ENCODE peak calls at places on chromosomes 4 and X, in eight cellular contexts. N is neuronal stem cell; G is neural progenitor cell; F is SJSA1; I is transverse colon; P is CD8-positive, alpha-beta T cell; U is A549; Q is breast epithelium. S is an unnamed sample. For H3K4me1, the result is how much of the 10 kb centered on the place peaks cover.

GRCh38 chr4:82422616-82423015 is 7.6 kb downstream of the HNRNPDL start:
- DNase-seq in N (no peak), G (no peak), F (no peak), I (no peak), P (no peak), U (no peak), Q (no peak), S (no peak)

GRCh38 chr4:102901804-102902203 is 33.0 kb downstream of the CISD2 start:
- DNase-seq in N (no peak), G (no peak), F (no peak), I (no peak), P (no peak), U (no peak), Q (no peak), S (no peak)

GRCh38 chr4:87555751-87556619 is 26.8 kb upstream of the SPARCL1 start:
- DNase-seq in N (no peak), G (no peak), F (no peak), I (no peak), P (no peak), U (peak), Q (no peak), S (peak)

GRCh38 chrX:11374570-11374969 is 81.4 kb downstream of the AMELX start:
- DNase-seq in N (no peak), G (no peak), F (no peak), I (no peak), P (no peak), U (no peak), Q (no peak), S (peak)

GRCh38 chr4:157014621-157015591 is 43.3 kb upstream of the PDGFC start:
- DNase-seq in N (no peak), G (peak), F (peak), I (no peak), P (no peak), U (no peak), Q (no peak), S (no peak)

GRCh38 chr4:108148316-108148715 is 20.4 kb downstream of the LEF1 start:
- DNase-seq in N (no peak), G (no peak), F (no peak), I (no peak), P (no peak), U (no peak), Q (no peak), S (no peak)

GRCh38 chr4:23857353-23857752 is 32.5 kb downstream of the PPARGC1A start:
- DNase-seq in N (no peak), G (no peak), F (no peak), I (no peak), P (no peak), U (no peak), Q (no peak), S (no peak)

GRCh38 chrX:47704736-47705135 is 45.8 kb upstream of the UXT start:
- DNase-seq in N (no peak), G (no peak), F (no peak), I (no peak), P (no peak), U (no peak), Q (no peak), S (no peak)

GRCh38 chr4:97994765-97995465 is 148.4 kb downstream of the STPG2 start:
- DNase-seq in N (no peak), G (no peak), F (no peak), I (no peak), P (no peak), U (no peak), Q (no peak), S (peak)

GRCh38 chr4:150078996-150079581 is 844 bp downstream of the DCLK2 start:
- DNase-seq in N (peak), G (peak), F (peak), I (peak), P (no peak), U (peak), Q (no peak), S (no peak)

GRCh38 chr4:39255916-39256315 is 73.6 kb downstream of the WDR19 start:
- DNase-seq in N (no peak), G (no peak), F (no peak), I (no peak), P (no peak), U (no peak), Q (no peak), S (no peak)

GRCh38 chr4:39259571-39260330 is 77.4 kb downstream of the WDR19 start:
- DNase-seq in N (no peak), G (no peak), F (no peak), I (no peak), P (no peak), U (no peak), Q (no peak), S (no peak)

GRCh38 chr4:39255266-39255665 is 72.9 kb downstream of the WDR19 start:
- DNase-seq in N (no peak), G (peak), F (peak), I (no peak), P (no peak), U (peak), Q (no peak), S (peak)

GRCh38 chr4:39256436-39256835 is 74.1 kb downstream of the WDR19 start:
- DNase-seq in N (no peak), G (no peak), F (no peak), I (no peak), P (no peak), U (no peak), Q (no peak), S (no peak)
- H3K27ac ChIP-seq in N (no peak), G (no peak), F (peak), I (no peak), P (no peak), U (no peak), Q (no peak), S (no peak)

GRCh38 chr4:139860435-139861024 is 194.9 kb downstream of the MGST2 start:
- DNase-seq in N (no peak), G (no peak), F (no peak), I (no peak), P (no peak), U (no peak), Q (no peak), S (no peak)

GRCh38 chr4:139857021-139857420 is 191.4 kb downstream of the MGST2 start:
- DNase-seq in N (peak), G (peak), F (no peak), I (no peak), P (no peak), U (no peak), Q (no peak), S (no peak)

GRCh38 chr4:139859876-139860275 is 194.3 kb downstream of the MGST2 start:
- DNase-seq in N (no peak), G (no peak), F (no peak), I (no peak), P (no peak), U (no peak), Q (no peak), S (no peak)

GRCh38 chr4:139857977-139858376 is 192.4 kb downstream of the MGST2 start:
- DNase-seq in N (no peak), G (no peak), F (no peak), I (no peak), P (no peak), U (no peak), Q (no peak), S (no peak)

DNA sequence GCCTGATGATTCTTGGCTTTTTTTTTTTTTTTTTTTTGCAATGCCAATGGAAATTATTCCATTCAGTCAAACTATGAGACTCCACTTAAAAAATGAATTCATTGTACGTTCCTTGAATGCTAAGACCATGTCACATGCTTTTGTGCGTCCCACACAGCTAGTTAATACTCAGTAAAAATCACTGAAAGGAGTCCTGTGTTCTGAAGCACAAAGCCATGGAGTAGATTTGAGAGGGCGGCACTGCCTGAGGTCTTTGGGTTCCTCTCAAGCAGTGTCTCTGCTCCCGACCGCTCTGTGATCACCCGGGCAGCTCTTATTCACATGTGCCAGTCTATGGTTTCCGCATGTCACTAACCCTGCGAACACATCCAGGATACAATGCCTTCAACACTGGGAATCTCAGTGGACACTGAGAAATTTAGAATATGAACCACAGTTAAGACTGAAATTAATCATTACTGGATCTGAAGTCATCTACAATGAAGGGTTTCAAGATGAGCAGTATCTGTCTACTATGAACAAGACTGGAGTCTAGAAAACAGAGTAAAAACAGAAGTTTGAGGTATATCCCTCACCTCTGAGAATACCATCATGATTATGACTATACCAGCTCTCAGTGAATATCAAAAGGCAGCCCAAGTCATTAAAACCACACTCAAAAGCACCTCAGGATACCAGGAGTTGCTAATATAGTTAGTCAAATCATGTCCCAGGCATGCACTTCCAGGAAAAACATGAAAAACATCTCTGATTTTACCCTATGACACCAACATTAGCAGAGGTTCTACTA is 193.0 kb downstream of the MGST2 start:
- DNase-seq in N (no peak), G (no peak), F (no peak), I (no peak), P (no peak), U (no peak), Q (peak), S (peak)
- H3K4me1 ChIP-seq in N (under half), G (under half), F (under half), I (under half), P (under half), U (under half), Q (under half), S (under half)

DNA sequence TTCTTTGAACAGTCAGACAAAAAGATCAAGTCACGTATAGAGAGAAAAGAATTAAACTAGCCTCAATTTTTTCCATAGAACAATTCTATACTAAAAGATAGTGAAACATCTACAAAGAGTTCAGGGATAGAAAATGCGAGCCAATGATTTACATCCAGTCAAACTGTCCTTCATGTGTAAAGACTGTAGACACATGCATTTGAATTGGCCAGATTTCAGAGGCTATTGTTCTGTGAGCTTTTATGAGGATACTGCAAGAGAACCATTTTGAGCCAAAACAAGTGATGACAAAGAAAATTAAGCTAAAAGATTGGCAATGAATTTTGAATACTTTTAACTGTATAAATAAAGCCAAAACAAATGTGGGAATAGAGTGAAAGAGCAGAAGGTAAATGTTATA is 1230.3 kb downstream of the RPA4 start:
- DNase-seq in N (no peak), G (no peak), F (no peak), I (no peak), P (no peak), U (no peak), Q (no peak), S (no peak)
- H3K27ac ChIP-seq in N (no peak), G (no peak), F (no peak), I (no peak), P (no peak), U (no peak), Q (no peak), S (no peak)

GRCh38 chr4:8403981-8404380 is 36.5 kb downstream of the ACOX3 start:
- DNase-seq in N (no peak), G (no peak), F (no peak), I (no peak), P (no peak), U (no peak), Q (no peak), S (no peak)
- H3K4me1 ChIP-seq in N (under half), G (under half), F (under half), I (under half), P (under half), U (under half), Q (under half), S (under half)

GRCh38 chr4:1833307-1834046 is 22.5 kb downstream of the LETM1 start:
- DNase-seq in N (no peak), G (no peak), F (no peak), I (no peak), P (no peak), U (no peak), Q (no peak), S (no peak)
- H3K27ac ChIP-seq in N (no peak), G (no peak), F (no peak), I (no peak), P (no peak), U (no peak), Q (no peak), S (no peak)

GRCh38 chr4:143389543-143390195 is 53.0 kb downstream of the GAB1 start:
- DNase-seq in N (no peak), G (no peak), F (no peak), I (no peak), P (no peak), U (no peak), Q (no peak), S (peak)
- H3K4me1 ChIP-seq in N (under half), G (under half), F (under half), I (under half), P (under half), U (under half), Q (under half), S (under half)

DNA sequence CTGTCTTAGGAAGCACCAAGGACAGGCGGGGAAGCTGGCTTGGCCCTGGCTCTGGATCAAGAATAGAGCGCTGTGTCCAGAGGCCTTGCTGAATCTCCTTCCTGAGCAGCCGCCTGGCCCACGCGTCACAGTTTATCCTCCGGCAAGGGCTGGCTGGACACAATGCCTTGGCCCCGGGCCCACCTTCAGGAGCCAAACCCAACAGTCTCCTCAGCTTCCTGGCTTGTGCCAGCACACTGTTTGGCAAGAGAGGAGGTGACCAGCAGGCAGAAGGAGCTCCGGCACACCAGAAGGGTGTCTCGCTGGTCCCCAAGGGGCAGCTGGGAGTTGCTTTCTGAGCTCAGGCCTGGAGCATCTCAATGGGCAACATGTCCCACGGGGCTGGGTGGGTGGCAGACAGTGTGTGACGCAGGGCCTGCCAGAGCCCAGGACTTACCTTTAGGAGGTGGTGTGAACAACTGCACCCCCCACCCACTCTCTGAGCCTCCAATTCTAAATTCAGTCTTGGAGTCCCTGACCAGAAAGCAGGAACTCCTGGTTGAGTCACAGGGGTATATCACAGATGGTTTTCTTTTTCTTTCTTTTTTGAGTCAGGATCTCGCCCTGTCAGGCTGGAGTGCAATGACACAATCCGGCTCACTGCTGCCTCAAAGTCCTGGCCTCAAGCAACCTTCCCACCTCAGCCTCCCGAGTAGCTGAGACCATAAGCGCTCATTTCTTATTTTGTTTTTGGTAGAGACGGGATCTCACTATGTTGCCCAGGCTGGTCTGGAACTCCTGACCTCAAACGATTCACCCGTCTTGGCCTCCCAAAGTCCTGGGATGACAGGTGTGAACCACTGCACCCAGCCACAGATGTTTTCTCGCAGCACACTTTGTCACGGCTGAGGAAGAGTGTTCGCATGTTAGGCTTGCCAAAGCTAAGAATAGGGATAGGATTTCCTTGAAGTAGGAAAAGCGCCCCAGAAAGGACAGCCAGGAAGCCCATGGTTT is 361.2 kb downstream of the BCOR start:
- DNase-seq in N (no peak), G (no peak), F (peak), I (peak), P (no peak), U (peak), Q (peak), S (no peak)
- H3K27ac ChIP-seq in N (no peak), G (no peak), F (peak), I (peak), P (no peak), U (peak), Q (no peak), S (no peak)

GRCh38 chrX:121851033-121851432 is 803.6 kb downstream of the GLUD2 start:
- DNase-seq in N (no peak), G (no peak), F (no peak), I (no peak), P (no peak), U (no peak), Q (no peak), S (peak)

GRCh38 chrX:121858867-121859647 is 811.6 kb downstream of the GLUD2 start:
- DNase-seq in N (no peak), G (no peak), F (no peak), I (no peak), P (no peak), U (no peak), Q (no peak), S (no peak)

GRCh38 chrX:121854614-121854911 is 807.2 kb downstream of the GLUD2 start:
- DNase-seq in N (no peak), G (no peak), F (no peak), I (no peak), P (no peak), U (no peak), Q (no peak), S (no peak)

DNA sequence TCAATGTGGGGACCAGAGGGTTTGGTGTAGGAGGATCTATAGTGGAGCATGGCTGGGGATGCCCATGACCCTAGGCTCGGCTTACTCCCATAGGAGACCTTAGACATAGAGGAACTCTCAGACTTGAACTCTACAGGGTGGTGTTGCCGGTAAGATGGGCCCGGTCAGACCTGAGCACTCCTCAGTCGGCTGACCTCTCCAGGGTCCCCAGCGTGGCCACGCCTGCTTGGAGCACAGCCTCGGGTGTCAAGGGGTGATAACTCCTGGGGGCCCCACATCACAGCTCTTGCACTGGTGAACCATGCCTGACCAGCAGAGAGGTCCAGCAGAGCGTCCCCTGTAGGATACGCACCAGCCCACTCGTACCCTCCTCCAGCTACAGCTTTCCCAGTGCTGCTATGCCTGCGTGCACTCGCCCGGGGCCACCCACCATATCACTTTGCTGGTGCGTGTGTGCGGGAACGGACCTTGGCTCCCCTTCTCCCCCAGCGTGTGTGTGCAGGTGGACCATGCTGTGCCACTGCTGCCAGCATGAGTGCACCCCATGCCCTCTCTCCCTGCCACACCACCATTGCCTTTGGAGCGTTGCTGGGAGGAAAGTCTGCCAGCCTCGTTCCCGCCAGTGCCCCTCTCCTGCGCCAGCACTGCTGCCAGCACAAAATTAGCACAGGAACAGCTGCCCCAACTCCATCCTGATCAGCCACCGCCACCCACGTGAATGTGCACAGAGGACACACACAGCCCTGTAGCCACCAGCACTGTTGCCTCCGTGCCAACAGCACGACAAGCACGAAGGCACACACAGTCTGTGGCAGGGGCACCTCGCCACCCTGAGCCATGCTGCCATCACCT is 806.6 kb downstream of the GLUD2 start:
- DNase-seq in N (no peak), G (no peak), F (no peak), I (no peak), P (no peak), U (no peak), Q (no peak), S (no peak)
- H3K4me1 ChIP-seq in N (under half), G (under half), F (under half), I (under half), P (under half), U (under half), Q (under half), S (under half)

S was measured in foreskin keratinocyte.